ENCODE peak calls at places on chromosomes 2 and 18, in nine cellular contexts. One of them, this sample, is unnamed.

GRCh38 chr18:76821875-76822509 is 365 bp upstream of the ZNF236 start:
- DNase-seq in ELR: peak
- DNase-seq in BE2C: peak
- DNase-seq in astrocyte of the spinal cord: peak
- DNase-seq in fibroblast of villous mesenchyme: peak
- DNase-seq in naive B cell: peak
- DNase-seq in frontal cortex: peak
- DNase-seq in IMR-90: peak
- DNase-seq in activated naive CD4-positive, alpha-beta T cell treated with anti-CD3 and anti-CD28 coated beads, Interleukin-2, amount 50 U/mL, for 72 hours: peak
- DNase-seq in this sample: no peak

GRCh38 chr2:9029721-9030120 is 26.2 kb upstream of the MBOAT2 start:
- DNase-seq in ELR: no peak
- DNase-seq in BE2C: no peak
- DNase-seq in astrocyte of the spinal cord: no peak
- DNase-seq in fibroblast of villous mesenchyme: no peak
- DNase-seq in naive B cell: no peak
- DNase-seq in frontal cortex: no peak
- DNase-seq in IMR-90: no peak
- DNase-seq in activated naive CD4-positive, alpha-beta T cell treated with anti-CD3 and anti-CD28 coated beads, Interleukin-2, amount 50 U/mL, for 72 hours: no peak
- DNase-seq in this sample: peak

GRCh38 chr2:232488097-232488711 is 570 bp upstream of the ECEL1 start:
- DNase-seq in ELR: no peak
- DNase-seq in BE2C: no peak
- DNase-seq in astrocyte of the spinal cord: no peak
- DNase-seq in fibroblast of villous mesenchyme: no peak
- DNase-seq in naive B cell: no peak
- DNase-seq in frontal cortex: no peak
- DNase-seq in IMR-90: no peak
- DNase-seq in activated naive CD4-positive, alpha-beta T cell treated with anti-CD3 and anti-CD28 coated beads, Interleukin-2, amount 50 U/mL, for 72 hours: no peak
- DNase-seq in this sample: no peak

GRCh38 chr2:233436191-233436581 is 81.9 kb downstream of the DGKD start:
- DNase-seq in ELR: no peak
- DNase-seq in BE2C: no peak
- DNase-seq in astrocyte of the spinal cord: no peak
- DNase-seq in fibroblast of villous mesenchyme: no peak
- DNase-seq in naive B cell: no peak
- DNase-seq in frontal cortex: no peak
- DNase-seq in IMR-90: no peak
- DNase-seq in activated naive CD4-positive, alpha-beta T cell treated with anti-CD3 and anti-CD28 coated beads, Interleukin-2, amount 50 U/mL, for 72 hours: no peak
- DNase-seq in this sample: no peak

GRCh38 chr2:167126165-167126564 is 237.9 kb downstream of the XIRP2 start:
- DNase-seq in ELR: no peak
- DNase-seq in BE2C: no peak
- DNase-seq in astrocyte of the spinal cord: no peak
- DNase-seq in fibroblast of villous mesenchyme: no peak
- DNase-seq in naive B cell: no peak
- DNase-seq in frontal cortex: no peak
- DNase-seq in IMR-90: no peak
- DNase-seq in activated naive CD4-positive, alpha-beta T cell treated with anti-CD3 and anti-CD28 coated beads, Interleukin-2, amount 50 U/mL, for 72 hours: no peak
- DNase-seq in this sample: no peak

GRCh38 chr2:28717339-28717758 is 34.3 kb upstream of the PPP1CB start:
- DNase-seq in ELR: peak
- DNase-seq in BE2C: no peak
- DNase-seq in astrocyte of the spinal cord: peak
- DNase-seq in fibroblast of villous mesenchyme: peak
- DNase-seq in naive B cell: no peak
- DNase-seq in frontal cortex: no peak
- DNase-seq in IMR-90: peak
- DNase-seq in activated naive CD4-positive, alpha-beta T cell treated with anti-CD3 and anti-CD28 coated beads, Interleukin-2, amount 50 U/mL, for 72 hours: no peak
- DNase-seq in this sample: no peak

GRCh38 chr2:27262379-27263286 is at the start of gene SLC30A3:
- DNase-seq in ELR: peak
- DNase-seq in BE2C: peak
- DNase-seq in astrocyte of the spinal cord: no peak
- DNase-seq in fibroblast of villous mesenchyme: peak
- DNase-seq in naive B cell: peak
- DNase-seq in frontal cortex: peak
- DNase-seq in IMR-90: no peak
- DNase-seq in activated naive CD4-positive, alpha-beta T cell treated with anti-CD3 and anti-CD28 coated beads, Interleukin-2, amount 50 U/mL, for 72 hours: no peak
- DNase-seq in this sample: no peak

GRCh38 chr2:233801357-233802131 is 23.4 kb downstream of the MROH2A start:
- DNase-seq in ELR: peak
- DNase-seq in BE2C: no peak
- DNase-seq in astrocyte of the spinal cord: no peak
- DNase-seq in fibroblast of villous mesenchyme: peak
- DNase-seq in naive B cell: no peak
- DNase-seq in frontal cortex: no peak
- DNase-seq in IMR-90: peak
- DNase-seq in activated naive CD4-positive, alpha-beta T cell treated with anti-CD3 and anti-CD28 coated beads, Interleukin-2, amount 50 U/mL, for 72 hours: peak
- DNase-seq in this sample: no peak

GRCh38 chr2:37005118-37005868 is 39.0 kb upstream of the STRN start:
- DNase-seq in ELR: peak
- DNase-seq in BE2C: peak
- DNase-seq in astrocyte of the spinal cord: peak
- DNase-seq in fibroblast of villous mesenchyme: peak
- DNase-seq in naive B cell: peak
- DNase-seq in frontal cortex: no peak
- DNase-seq in IMR-90: peak
- DNase-seq in activated naive CD4-positive, alpha-beta T cell treated with anti-CD3 and anti-CD28 coated beads, Interleukin-2, amount 50 U/mL, for 72 hours: no peak
- DNase-seq in this sample: no peak

GRCh38 chr2:65566617-65567016 is 134.2 kb upstream of the SPRED2 start:
- DNase-seq in ELR: no peak
- DNase-seq in BE2C: no peak
- DNase-seq in astrocyte of the spinal cord: no peak
- DNase-seq in fibroblast of villous mesenchyme: no peak
- DNase-seq in naive B cell: no peak
- DNase-seq in frontal cortex: no peak
- DNase-seq in IMR-90: no peak
- DNase-seq in activated naive CD4-positive, alpha-beta T cell treated with anti-CD3 and anti-CD28 coated beads, Interleukin-2, amount 50 U/mL, for 72 hours: no peak
- DNase-seq in this sample: no peak

GRCh38 chr2:134173338-134174016 is 80.4 kb upstream of the MGAT5 start:
- DNase-seq in ELR: no peak
- DNase-seq in BE2C: no peak
- DNase-seq in astrocyte of the spinal cord: no peak
- DNase-seq in fibroblast of villous mesenchyme: no peak
- DNase-seq in naive B cell: no peak
- DNase-seq in frontal cortex: no peak
- DNase-seq in IMR-90: no peak
- DNase-seq in activated naive CD4-positive, alpha-beta T cell treated with anti-CD3 and anti-CD28 coated beads, Interleukin-2, amount 50 U/mL, for 72 hours: no peak
- DNase-seq in this sample: no peak